ENCODE peak calls at places on chromosome 3, in five cellular contexts. T is tibial nerve, D is neural crest cell, S is ovary, G is B cell. Q is an unnamed sample.
A peak's percentile ranks its signal among the peaks of the same experiment; 100 is the strongest.

GRCh38 chr3:194494951-194495374 is 8.2 kb upstream of the ATP13A3 start:
- DNase-seq in T (no peak), D (no peak), S (no peak), G (no peak), Q (no peak)

GRCh38 chr3:65847947-65848346 is 190.8 kb downstream of the MAGI1 start:
- DNase-seq in T (no peak), D (no peak), S (no peak), G (no peak), Q (no peak)

GRCh38 chr3:122636697-122637096 is 43.9 kb upstream of the PARP14 start:
- DNase-seq in T (no peak), D (no peak), S (no peak), G (no peak), Q (no peak)

GRCh38 chr3:197353867-197354180 is 55.4 kb upstream of the DLG1 start:
- DNase-seq in T (no peak), D (no peak), S (no peak), G (no peak), Q (no peak)

GRCh38 chr3:132418916-132419315 is 1.6 kb downstream of the DNAJC13 start:
- DNase-seq in T (no peak), D (no peak), S (no peak), G (no peak), Q (peak; percentile 19)

GRCh38 chr3:11612515-11613184 is 31.1 kb downstream of the VGLL4 start:
- DNase-seq in T (no peak), D (no peak), S (no peak), G (no peak), Q (no peak)

GRCh38 chr3:177893321-177893720 is 642.9 kb upstream of the KCNMB2 start:
- DNase-seq in T (no peak), D (no peak), S (no peak), G (no peak), Q (no peak)

GRCh38 chr3:59258591-59258990 is 208.8 kb upstream of the CFAP20DC start:
- DNase-seq in T (no peak), D (no peak), S (no peak), G (no peak), Q (no peak)

GRCh38 chr3:12553921-12554391 is 2.9 kb upstream of the MKRN2 start:
- DNase-seq in T (no peak), D (no peak), S (peak; percentile 46), G (peak; percentile 27), Q (peak; percentile 23)

GRCh38 chr3:187662848-187663407 is 7.3 kb downstream of the SST start:
- DNase-seq in T (no peak), D (no peak), S (no peak), G (peak; percentile 23), Q (peak; percentile 13)

GRCh38 chr3:24270204-24270671 is 224.4 kb downstream of the THRB start:
- DNase-seq in T (no peak), D (no peak), S (no peak), G (no peak), Q (no peak)

GRCh38 chr3:54746722-54747121 is 181.1 kb downstream of the LRTM1 start:
- DNase-seq in T (no peak), D (no peak), S (no peak), G (no peak), Q (no peak)

GRCh38 chr3:195259564-195260285 is 11.2 kb downstream of the XXYLT1 start:
- DNase-seq in T (peak; percentile 84), D (peak; percentile 85), S (peak; percentile 95), G (peak; percentile 94), Q (peak; percentile 78)

GRCh38 chr3:101884776-101885175 is 35.5 kb downstream of the NFKBIZ start:
- DNase-seq in T (no peak), D (no peak), S (no peak), G (no peak), Q (no peak)

GRCh38 chr3:157407769-157408168 is 28.9 kb upstream of the PTX3 start:
- DNase-seq in T (no peak), D (no peak), S (no peak), G (no peak), Q (no peak)

GRCh38 chr3:15148614-15149013 is 49.7 kb upstream of the RBSN start:
- DNase-seq in T (no peak), D (no peak), S (no peak), G (no peak), Q (no peak)

GRCh38 chr3:13528217-13528801 is 20.6 kb upstream of the FBLN2 start:
- DNase-seq in T (no peak), D (peak; percentile 29), S (no peak), G (no peak), Q (no peak)

GRCh38 chr3:169661567-169662214 is 1.8 kb downstream of the MECOM start:
- DNase-seq in T (no peak), D (no peak), S (peak; percentile 40), G (peak; percentile 46), Q (no peak)

GRCh38 chr3:15066467-15066866 is 1.4 kb upstream of the MRPS25 start:
- DNase-seq in T (no peak), D (no peak), S (no peak), G (no peak), Q (no peak)

GRCh38 chr3:72993391-72993790 is 3.2 kb upstream of the PPP4R2 start:
- DNase-seq in T (no peak), D (no peak), S (no peak), G (no peak), Q (no peak)

GRCh38 chr3:12370758-12371157 is 81.9 kb downstream of the PPARG start:
- DNase-seq in T (no peak), D (no peak), S (no peak), G (no peak), Q (no peak)

GRCh38 chr3:133548090-133548489 is 25.4 kb upstream of the CDV3 start:
- DNase-seq in T (no peak), D (no peak), S (no peak), G (no peak), Q (no peak)

GRCh38 chr3:165491487-165491886 is 295.3 kb upstream of the SLITRK3 start:
- DNase-seq in T (no peak), D (no peak), S (no peak), G (no peak), Q (no peak)

GRCh38 chr3:195892355-195893120 is 15.8 kb downstream of the TNK2 start:
- DNase-seq in T (peak; percentile 37), D (no peak), S (peak; percentile 67), G (no peak), Q (no peak)

GRCh38 chr3:11580645-11581044 is 63.1 kb downstream of the VGLL4 start:
- DNase-seq in T (no peak), D (no peak), S (no peak), G (no peak), Q (no peak)

GRCh38 chr3:119318871-119319270 is 24.7 kb downstream of the ARHGAP31 start:
- DNase-seq in T (no peak), D (no peak), S (no peak), G (no peak), Q (no peak)

GRCh38 chr3:192082733-192083660 is 622.0 kb downstream of the PYDC2 start:
- DNase-seq in T (no peak), D (no peak), S (no peak), G (no peak), Q (no peak)

GRCh38 chr3:71102111-71103039 is 481.2 kb downstream of the FOXP1 start:
- DNase-seq in T (no peak), D (no peak), S (no peak), G (no peak), Q (no peak)

GRCh38 chr3:52137311-52137710 is 16.9 kb downstream of the POC1A start:
- DNase-seq in T (no peak), D (no peak), S (no peak), G (no peak), Q (no peak)

DNA sequence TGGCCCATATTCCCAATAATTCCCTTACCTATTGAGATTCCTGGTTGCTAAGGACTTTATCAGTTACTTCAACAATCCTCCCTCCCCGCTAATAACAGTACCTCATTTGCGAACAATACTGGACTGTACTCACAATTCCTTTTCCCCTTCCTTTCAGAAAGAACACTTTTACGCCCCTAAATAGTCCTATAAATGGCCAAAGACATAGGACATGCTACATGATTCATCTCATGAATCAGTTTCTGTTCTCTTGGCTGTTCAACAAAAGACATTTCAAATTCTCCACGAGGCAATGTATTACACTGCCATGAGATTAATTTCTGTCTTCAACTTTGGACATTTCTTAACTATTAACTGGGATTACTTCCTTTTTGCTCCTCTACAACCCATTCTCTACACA is 264.4 kb downstream of the TIGIT start:
- DNase-seq in T (no peak), D (no peak), S (no peak), G (no peak), Q (no peak)
- TF ChIP-seq CTCF in T (no peak), D (no peak), S (no peak), G (no peak), Q (no peak)

GRCh38 chr3:115436767-115437301 is 186.5 kb upstream of the GAP43 start:
- DNase-seq in T (no peak), D (no peak), S (no peak), G (no peak), Q (peak; percentile 0)
- TF ChIP-seq CTCF in T (no peak), D (no peak), S (no peak), G (no peak), Q (no peak)

DNA sequence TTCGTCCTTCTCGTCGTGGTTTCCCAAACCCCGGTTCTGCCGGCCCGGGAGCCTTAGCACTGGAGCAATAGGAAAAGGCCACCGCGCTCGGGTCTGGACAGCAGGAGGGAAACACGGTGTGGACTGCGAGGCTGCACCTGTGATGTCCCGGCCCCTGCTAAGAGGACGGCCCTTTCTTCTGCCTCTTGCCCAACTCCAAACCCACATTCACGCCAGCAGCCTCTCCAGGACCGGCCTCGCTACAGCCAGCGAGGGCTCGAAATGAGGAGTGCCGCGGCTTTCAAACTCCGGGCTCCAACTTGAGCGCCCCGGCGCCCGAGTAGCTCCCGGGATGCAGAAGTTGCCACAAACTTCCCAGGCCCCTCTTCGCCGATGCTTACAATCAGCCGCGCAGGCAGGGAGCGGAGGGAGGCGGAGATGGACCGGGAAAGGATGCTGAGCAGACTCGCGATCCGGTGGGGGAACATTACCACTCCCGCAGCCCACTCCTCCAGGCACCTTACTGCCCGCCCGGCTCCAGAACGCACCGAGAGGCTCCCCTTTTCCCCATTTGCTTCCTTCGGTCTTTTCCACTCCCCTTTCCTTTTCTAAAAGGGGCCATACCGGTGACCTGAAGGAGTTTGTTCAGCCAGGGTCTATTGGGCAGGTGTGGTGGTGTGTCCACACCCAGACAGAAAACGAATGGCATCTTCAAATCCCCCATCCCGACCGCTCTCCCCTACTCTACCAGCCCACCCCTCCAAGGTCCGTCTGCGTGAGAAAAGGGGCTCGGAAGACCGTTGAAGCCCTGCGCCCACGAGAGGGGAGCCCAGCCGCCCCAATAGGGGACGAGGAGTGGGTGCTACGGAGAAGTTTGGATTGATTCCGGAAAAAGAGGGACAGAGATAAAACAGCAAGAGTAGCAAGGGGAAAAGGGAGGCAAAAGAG is 18.8 kb upstream of the SATB1 start:
- DNase-seq in T (no peak), D (peak; percentile 16), S (peak; percentile 36), G (peak; percentile 29), Q (no peak)
- TF ChIP-seq CTCF in T (no peak), D (no peak), S (no peak), G (no peak), Q (no peak)

DNA sequence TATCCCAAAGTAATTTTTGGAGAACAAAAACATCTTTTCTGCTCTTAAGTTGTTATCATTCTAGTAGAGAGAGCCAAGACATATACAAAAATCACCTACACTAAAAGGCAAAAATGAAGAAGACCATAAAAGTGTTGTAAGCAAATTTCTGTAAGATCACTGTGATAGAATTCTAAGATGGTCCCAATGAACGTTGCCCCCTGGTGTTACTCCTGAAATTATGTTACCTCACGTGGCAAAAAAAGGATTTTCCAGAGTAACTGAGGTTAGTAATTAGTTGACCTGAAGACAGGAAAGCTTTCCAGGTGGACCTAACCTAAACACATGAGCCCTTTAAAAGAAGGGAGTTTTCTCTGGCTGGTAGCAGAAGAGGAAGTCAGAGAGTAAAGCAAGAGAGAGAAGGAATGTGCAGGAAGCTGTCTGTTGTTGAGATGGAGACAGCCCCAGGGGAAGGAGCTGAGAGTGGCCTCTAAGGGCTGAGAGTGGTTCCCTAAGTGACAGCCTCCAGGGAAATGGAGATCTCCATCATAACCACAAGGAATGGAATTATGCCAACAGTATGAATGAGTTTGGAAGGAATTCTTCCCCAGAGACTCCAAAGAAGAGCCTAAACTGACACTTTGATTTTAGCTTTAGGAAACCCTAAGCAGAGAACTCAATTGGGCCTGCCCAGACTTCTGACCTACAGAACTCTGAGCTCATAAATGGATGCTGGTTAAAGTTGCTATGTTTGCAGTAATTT is 205.9 kb downstream of the CD47 start:
- DNase-seq in T (no peak), D (no peak), S (no peak), G (peak; percentile 4), Q (no peak)
- TF ChIP-seq CTCF in T (no peak), D (peak; percentile 37), S (no peak), G (no peak), Q (no peak)

Q was measured in HL-60.